ENCODE peak calls at places on chromosomes 6 and 20, in nine cellular contexts. Q, I, S, C, E, R, Z, J and U are unnamed samples.

GRCh38 chr20:57611605-57612311 is 8.5 kb downstream of the ZBP1 start:
- DNase-seq in Q (no peak), I (no peak), S (peak; percentile 27), C (no peak), E (peak; percentile 9), R (peak; percentile 36), Z (no peak), J (no peak), U (peak; percentile 37)

GRCh38 chr20:56429496-56429895 is 17.4 kb downstream of the CASS4 start:
- DNase-seq in Q (peak; percentile 67), I (peak; percentile 68), S (no peak), C (peak; percentile 73), E (no peak), R (no peak), Z (no peak), J (no peak), U (no peak)

GRCh38 chr6:151729829-151730495 is 77.5 kb upstream of the ESR1 start:
- DNase-seq in Q (no peak), I (no peak), S (no peak), C (no peak), E (no peak), R (no peak), Z (no peak), J (no peak), U (no peak)

GRCh38 chr6:41200296-41200900 is 551 bp downstream of the TREML2 start:
- DNase-seq in Q (no peak), I (peak; percentile 56), S (peak; percentile 65), C (peak; percentile 16), E (no peak), R (no peak), Z (peak; percentile 44), J (no peak), U (no peak)

GRCh38 chr6:41494212-41495115 is 51.7 kb upstream of the FOXP4 start:
- DNase-seq in Q (no peak), I (peak; percentile 36), S (no peak), C (no peak), E (no peak), R (peak; percentile 77), Z (no peak), J (no peak), U (no peak)

GRCh38 chr20:35329435-35330139 is 37.4 kb upstream of the FAM83C start:
- DNase-seq in Q (no peak), I (no peak), S (no peak), C (peak; percentile 74), E (no peak), R (peak; percentile 83), Z (no peak), J (no peak), U (no peak)

GRCh38 chr6:70415247-70415646 is 1.9 kb downstream of the FAM135A start:
- DNase-seq in Q (no peak), I (no peak), S (no peak), C (no peak), E (no peak), R (no peak), Z (no peak), J (no peak), U (no peak)

GRCh38 chr6:105644073-105644489 is 241.2 kb upstream of the PREP start:
- DNase-seq in Q (no peak), I (peak; percentile 7), S (no peak), C (peak; percentile 2), E (no peak), R (no peak), Z (no peak), J (no peak), U (no peak)

GRCh38 chr20:1001116-1001515 is 995 bp downstream of the RSPO4 start:
- DNase-seq in Q (no peak), I (no peak), S (no peak), C (no peak), E (no peak), R (no peak), Z (no peak), J (no peak), U (no peak)

GRCh38 chr20:31862506-31862905 is 7.8 kb downstream of the DUSP15 start:
- DNase-seq in Q (no peak), I (no peak), S (no peak), C (no peak), E (peak; percentile 58), R (no peak), Z (no peak), J (no peak), U (no peak)

GRCh38 chr6:157853902-157854481 is 30.9 kb downstream of the SNX9 start:
- DNase-seq in Q (no peak), I (no peak), S (no peak), C (no peak), E (no peak), R (no peak), Z (no peak), J (no peak), U (no peak)

GRCh38 chr20:24990810-24991252 is 1.7 kb downstream of the APMAP start:
- DNase-seq in Q (no peak), I (no peak), S (no peak), C (no peak), E (peak; percentile 50), R (no peak), Z (no peak), J (no peak), U (no peak)

GRCh38 chr6:108638993-108639392 is 78.3 kb downstream of the FOXO3 start:
- DNase-seq in Q (no peak), I (no peak), S (no peak), C (no peak), E (no peak), R (no peak), Z (no peak), J (no peak), U (no peak)

GRCh38 chr6:142531727-142532126 is 229.9 kb downstream of the ADGRG6 start:
- DNase-seq in Q (peak; percentile 27), I (peak; percentile 48), S (no peak), C (no peak), E (no peak), R (no peak), Z (no peak), J (no peak), U (no peak)

GRCh38 chr6:33075208-33075567 is 602 bp upstream of the HLA-DPB1 start:
- DNase-seq in Q (no peak), I (no peak), S (no peak), C (no peak), E (no peak), R (no peak), Z (no peak), J (no peak), U (no peak)

GRCh38 chr6:33072508-33073100 is 845 bp downstream of the HLA-DPA1 start:
- DNase-seq in Q (no peak), I (no peak), S (no peak), C (no peak), E (no peak), R (no peak), Z (no peak), J (no peak), U (no peak)

GRCh38 chr6:33071579-33071978 is 1.9 kb downstream of the HLA-DPA1 start:
- DNase-seq in Q (no peak), I (no peak), S (no peak), C (no peak), E (no peak), R (no peak), Z (no peak), J (no peak), U (no peak)

GRCh38 chr6:33075568-33076405 is at the start of gene HLA-DPB1:
- DNase-seq in Q (peak; percentile 47), I (peak; percentile 81), S (no peak), C (peak; percentile 68), E (no peak), R (peak; percentile 36), Z (no peak), J (no peak), U (no peak)

GRCh38 chr6:33073431-33073871 is at the start of gene HLA-DPA1:
- DNase-seq in Q (no peak), I (peak; percentile 55), S (peak; percentile 54), C (peak; percentile 12), E (peak; percentile 73), R (peak; percentile 67), Z (peak; percentile 11), J (no peak), U (no peak)
- H3K4me3 ChIP-seq in Q (no peak within 1 kb of the TSS), I (no peak within 1 kb of the TSS), S (peak within 1 kb of the TSS; percentile 63), C (no peak within 1 kb of the TSS), E (peak within 1 kb of the TSS; percentile 26), R (no peak within 1 kb of the TSS), Z (peak within 1 kb of the TSS; percentile 64), J (no peak within 1 kb of the TSS), U (peak within 1 kb of the TSS; percentile 63)

DNA sequence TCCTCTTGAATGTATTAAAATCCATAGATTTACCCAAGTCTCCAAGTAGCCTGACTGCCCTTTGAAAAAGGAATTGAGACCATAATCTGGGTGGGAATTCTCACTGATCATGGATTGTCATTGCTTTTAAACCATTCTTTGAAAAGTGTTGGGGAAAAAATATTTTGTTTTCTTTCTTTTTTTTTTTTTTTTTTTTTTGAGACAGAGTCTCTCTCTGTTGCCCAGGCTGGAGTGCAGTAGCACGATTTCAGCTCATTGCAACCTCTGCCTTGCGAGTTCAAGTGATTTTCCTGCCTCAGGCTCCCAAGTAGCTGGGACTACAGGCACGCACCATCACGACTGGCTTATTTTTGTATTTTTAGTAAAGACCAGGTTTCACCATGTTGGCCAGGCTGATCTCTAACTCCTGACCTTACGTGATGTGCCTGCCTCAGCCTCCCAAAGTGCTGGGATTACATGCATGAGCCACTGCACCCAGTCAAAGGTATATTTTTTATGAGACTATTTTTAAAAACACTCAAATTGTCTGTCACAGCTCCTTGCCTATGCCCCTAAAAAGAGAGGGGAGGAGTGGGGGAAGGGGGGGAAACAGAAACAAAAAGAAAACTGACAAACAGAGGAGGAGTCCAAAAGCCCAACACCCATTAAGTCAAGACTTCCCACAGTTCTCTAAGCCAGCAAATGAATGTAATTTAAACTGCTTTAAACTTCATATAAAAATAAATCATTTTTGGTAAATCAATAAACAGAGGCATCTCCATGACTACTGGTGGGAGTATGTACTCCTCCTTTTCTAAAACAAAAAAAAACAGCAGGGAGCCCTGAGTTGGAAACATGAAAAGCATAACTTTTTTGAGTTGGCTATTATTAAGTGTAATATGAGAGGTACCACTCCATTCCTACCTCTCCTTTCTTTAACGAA is 119.4 kb upstream of the PRSS16 start:
- DNase-seq in Q (peak; percentile 38), I (no peak), S (no peak), C (no peak), E (no peak), R (no peak), Z (no peak), J (no peak), U (no peak)
- H3K4me3 ChIP-seq in Q (no peak overlapping the region), I (no peak overlapping the region), S (no peak overlapping the region), C (no peak overlapping the region), E (peak overlapping the region; percentile 39), R (no peak overlapping the region), Z (no peak overlapping the region), J (no peak overlapping the region), U (no peak overlapping the region)

DNA sequence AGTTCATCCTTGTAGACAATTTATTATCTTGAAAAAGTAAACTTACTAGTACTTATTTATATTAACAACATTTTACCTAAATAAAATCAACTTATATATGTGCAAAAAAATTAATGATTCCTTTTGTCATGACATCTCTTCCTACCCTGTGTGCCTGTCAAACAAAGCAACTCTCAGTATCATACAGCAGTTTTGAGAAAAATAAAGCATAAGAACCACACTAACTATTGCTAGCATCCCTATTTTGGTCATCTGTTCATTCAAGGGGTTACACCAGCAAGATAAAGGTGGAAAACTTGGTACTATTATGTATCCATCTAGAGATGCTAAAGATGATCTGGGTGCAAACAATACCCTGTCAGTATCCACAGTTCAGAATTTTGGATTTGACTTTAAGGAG is 7.4 kb upstream of the HLA-DRB1 start:
- DNase-seq in Q (no peak), I (no peak), S (no peak), C (no peak), E (no peak), R (no peak), Z (no peak), J (no peak), U (no peak)
- H3K4me3 ChIP-seq in Q (no peak overlapping the region), I (no peak overlapping the region), S (no peak overlapping the region), C (no peak overlapping the region), E (no peak overlapping the region), R (no peak overlapping the region), Z (no peak overlapping the region), J (no peak overlapping the region), U (no peak overlapping the region)

GRCh38 chr6:47307362-47308222 is 2.1 kb downstream of the TNFRSF21 start:
- DNase-seq in Q (no peak), I (no peak), S (no peak), C (no peak), E (no peak), R (no peak), Z (no peak), J (no peak), U (no peak)
- H3K4me3 ChIP-seq in Q (peak overlapping the region; percentile 53), I (peak overlapping the region; percentile 88), S (peak overlapping the region; percentile 66), C (peak overlapping the region; percentile 63), E (no peak overlapping the region), R (peak overlapping the region; percentile 71), Z (no peak overlapping the region), J (no peak overlapping the region), U (peak overlapping the region; percentile 86)